ENCODE peak calls at places on chromosomes 7 and 10, in five cellular contexts. F is activated gamma-delta T cell treated with Interleukin-2 at 50 U/mL for 16 hours; J is stimulated activated CD4-positive, alpha-beta T cell treated with anti-CD3 and anti-CD28 coated beads, Interleukin-15, amount 100 ng/mL, for 24 hours; W is SK-MEL-5; P is NCI-H460. N is an unnamed sample.

GRCh38 chr10:85620807-85621206 is 745.8 kb downstream of the GRID1 start:
- DNase-seq in P (no peak), J (no peak), W (no peak), F (no peak), N (no peak)

GRCh38 chr10:124518366-124518765 is 56.7 kb downstream of the LHPP start:
- DNase-seq in W (no peak), P (no peak), F (no peak), J (no peak), N (no peak)

GRCh38 chr7:123770378-123770777 is 21.6 kb upstream of the WASL start:
- DNase-seq in W (peak), F (no peak), P (peak), J (peak), N (no peak)

GRCh38 chr7:18824157-18824556 is 293.3 kb downstream of the TWIST1 start:
- DNase-seq in W (no peak), F (no peak), J (no peak), P (no peak), N (no peak)

GRCh38 chr10:88680958-88681357 is 16.7 kb downstream of the LIPF start:
- DNase-seq in P (no peak), F (no peak), W (no peak), J (no peak), N (no peak)

GRCh38 chr7:27412164-27412563 is 169.6 kb downstream of the EVX1 start:
- DNase-seq in P (no peak), J (no peak), W (no peak), F (no peak), N (no peak)

GRCh38 chr7:30252885-30253795 is 31.3 kb upstream of the ZNRF2 start:
- DNase-seq in P (no peak), J (no peak), F (no peak), W (peak), N (no peak)

GRCh38 chr10:35369049-35369760 is 32.9 kb downstream of the CCNY start:
- DNase-seq in J (no peak), W (no peak), F (no peak), P (no peak), N (no peak)

GRCh38 chr10:69497235-69497561 is 45.9 kb downstream of the TSPAN15 start:
- DNase-seq in J (no peak), P (no peak), F (no peak), W (no peak), N (no peak)

GRCh38 chr10:123782549-123782948 is 109.1 kb downstream of the CPXM2 start:
- DNase-seq in W (no peak), F (no peak), J (no peak), P (no peak), N (no peak)

GRCh38 chr7:121138262-121138933 is 149.9 kb downstream of the CPED1 start:
- DNase-seq in W (no peak), J (peak), F (no peak), P (peak), N (no peak)

GRCh38 chr10:28489201-28489600 is 43.7 kb upstream of the WAC start:
- DNase-seq in F (no peak), W (no peak), P (no peak), J (no peak), N (no peak)

N was measured in suprapubic skin.